ENCODE peak calls at places on chromosome 1, in ten cellular contexts. G, D, I, B, F, M, P, H, Q and C are unnamed samples.

GRCh38 chr1:6178751-6179563 is 1.2 kb downstream of the CHD5 start:
- DNase-seq in G (no peak), D (no peak), I (no peak), B (peak), F (no peak), M (no peak), P (no peak), H (no peak), Q (no peak), C (no peak)

GRCh38 chr1:226814751-226815496 is 55.5 kb upstream of the PSEN2 start:
- DNase-seq in G (peak), D (peak), I (no peak), B (no peak), F (peak), M (peak), P (peak), H (peak), Q (peak), C (peak)

GRCh38 chr1:204294371-204294770 is 65.4 kb downstream of the PLEKHA6 start:
- DNase-seq in G (peak), D (peak), I (no peak), B (no peak), F (peak), M (no peak), P (no peak), H (no peak), Q (no peak), C (peak)

GRCh38 chr1:155192346-155193274 is 15.1 kb downstream of the THBS3 start:
- DNase-seq in G (no peak), D (no peak), I (no peak), B (peak), F (no peak), M (peak), P (no peak), H (peak), Q (no peak), C (no peak)

GRCh38 chr1:11355594-11356467 is 82.8 kb downstream of the UBIAD1 start:
- DNase-seq in G (no peak), D (no peak), I (no peak), B (peak), F (no peak), M (no peak), P (no peak), H (no peak), Q (peak), C (no peak)

GRCh38 chr1:171251042-171251740 is 2.9 kb downstream of the FMO1 start:
- DNase-seq in G (no peak), D (no peak), I (no peak), B (no peak), F (peak), M (peak), P (peak), H (peak), Q (no peak), C (peak)

GRCh38 chr1:233993651-233994050 is 89.2 kb downstream of the SLC35F3 start:
- DNase-seq in G (no peak), D (no peak), I (no peak), B (no peak), F (no peak), M (no peak), P (no peak), H (no peak), Q (no peak), C (peak)

GRCh38 chr1:43284065-43284464 is 1.3 kb downstream of the C1orf210 start:
- DNase-seq in G (no peak), D (no peak), I (no peak), B (no peak), F (no peak), M (no peak), P (peak), H (no peak), Q (peak), C (no peak)

GRCh38 chr1:151393583-151393982 is 5.8 kb upstream of the PSMB4 start:
- DNase-seq in G (no peak), D (no peak), I (no peak), B (no peak), F (no peak), M (no peak), P (no peak), H (no peak), Q (no peak), C (no peak)

GRCh38 chr1:155052412-155053400 is 1.6 kb downstream of the ADAM15 start:
- DNase-seq in G (peak), D (peak), I (peak), B (peak), F (no peak), M (no peak), P (no peak), H (peak), Q (no peak), C (peak)

GRCh38 chr1:66927528-66927927 is 2.7 kb downstream of the MIER1 start:
- DNase-seq in G (no peak), D (no peak), I (no peak), B (no peak), F (no peak), M (no peak), P (no peak), H (no peak), Q (no peak), C (no peak)

GRCh38 chr1:180264595-180264994 is 34.5 kb downstream of the LHX4 start:
- DNase-seq in G (no peak), D (no peak), I (no peak), B (no peak), F (no peak), M (no peak), P (peak), H (no peak), Q (no peak), C (no peak)

GRCh38 chr1:196577386-196577785 is 30.9 kb downstream of the KCNT2 start:
- DNase-seq in G (no peak), D (no peak), I (no peak), B (no peak), F (no peak), M (no peak), P (no peak), H (no peak), Q (no peak), C (no peak)

GRCh38 chr1:41504126-41505035 is 19.9 kb upstream of the EDN2 start:
- DNase-seq in G (no peak), D (no peak), I (no peak), B (no peak), F (peak), M (peak), P (no peak), H (no peak), Q (no peak), C (peak)

GRCh38 chr1:70487910-70488665 is 77.0 kb downstream of the CTH start:
- DNase-seq in G (no peak), D (no peak), I (no peak), B (peak), F (peak), M (no peak), P (no peak), H (peak), Q (no peak), C (peak)

GRCh38 chr1:91166106-91166712 is 144.4 kb upstream of the ZNF644 start:
- DNase-seq in G (peak), D (peak), I (no peak), B (peak), F (peak), M (no peak), P (no peak), H (peak), Q (peak), C (peak)

GRCh38 chr1:212286437-212287131 is 1.4 kb downstream of the PPP2R5A start:
- DNase-seq in G (no peak), D (no peak), I (no peak), B (no peak), F (peak), M (no peak), P (no peak), H (peak), Q (no peak), C (peak)

GRCh38 chr1:117636637-117637425 is 31.0 kb downstream of the TENT5C start:
- DNase-seq in G (no peak), D (no peak), I (no peak), B (no peak), F (no peak), M (no peak), P (peak), H (no peak), Q (no peak), C (no peak)

GRCh38 chr1:155000475-155000724 is 2.2 kb upstream of the ZBTB7B start:
- DNase-seq in G (no peak), D (peak), I (no peak), B (no peak), F (no peak), M (no peak), P (peak), H (peak), Q (no peak), C (no peak)

GRCh38 chr1:225629483-225629882 is 23.4 kb downstream of the ENAH start:
- DNase-seq in G (no peak), D (no peak), I (no peak), B (no peak), F (no peak), M (no peak), P (no peak), H (no peak), Q (no peak), C (no peak)

GRCh38 chr1:58919986-58920376 is 136.1 kb upstream of the JUN start:
- DNase-seq in G (no peak), D (no peak), I (no peak), B (no peak), F (no peak), M (no peak), P (no peak), H (no peak), Q (no peak), C (no peak)

GRCh38 chr1:230661976-230662375 is 19.7 kb downstream of the COG2 start:
- DNase-seq in G (no peak), D (no peak), I (no peak), B (no peak), F (no peak), M (no peak), P (no peak), H (no peak), Q (no peak), C (no peak)

GRCh38 chr1:40204855-40205254 is 42.9 kb upstream of the TMCO2 start:
- DNase-seq in G (no peak), D (no peak), I (no peak), B (no peak), F (no peak), M (no peak), P (no peak), H (no peak), Q (no peak), C (no peak)

GRCh38 chr1:211537253-211537652 is 41.7 kb downstream of the SLC30A1 start:
- DNase-seq in G (no peak), D (no peak), I (peak), B (no peak), F (no peak), M (no peak), P (no peak), H (no peak), Q (no peak), C (no peak)

GRCh38 chr1:176466514-176466913 is 3.5 kb downstream of the PAPPA2 start:
- DNase-seq in G (no peak), D (peak), I (no peak), B (peak), F (no peak), M (no peak), P (no peak), H (no peak), Q (no peak), C (peak)

GRCh38 chr1:117654485-117655219 is 48.8 kb downstream of the TENT5C start:
- DNase-seq in G (no peak), D (no peak), I (no peak), B (no peak), F (no peak), M (no peak), P (no peak), H (no peak), Q (no peak), C (no peak)

GRCh38 chr1:94543003-94543402 is 1.4 kb upstream of the F3 start:
- DNase-seq in G (no peak), D (no peak), I (no peak), B (no peak), F (peak), M (no peak), P (no peak), H (no peak), Q (no peak), C (no peak)

GRCh38 chr1:205354259-205354904 is 2.3 kb downstream of the KLHDC8A start:
- DNase-seq in G (no peak), D (peak), I (no peak), B (peak), F (peak), M (no peak), P (no peak), H (peak), Q (no peak), C (peak)

GRCh38 chr1:22142315-22143064 is 407 bp downstream of the WNT4 start:
- DNase-seq in G (peak), D (peak), I (no peak), B (peak), F (no peak), M (no peak), P (no peak), H (peak), Q (no peak), C (peak)

GRCh38 chr1:92399076-92399475 is 87.6 kb downstream of the GFI1 start:
- DNase-seq in G (no peak), D (no peak), I (no peak), B (no peak), F (no peak), M (no peak), P (no peak), H (no peak), Q (no peak), C (no peak)

GRCh38 chr1:32717503-32717902 is 14.9 kb upstream of the SYNC start:
- DNase-seq in G (no peak), D (no peak), I (no peak), B (no peak), F (no peak), M (no peak), P (no peak), H (no peak), Q (no peak), C (no peak)
- H3K27ac ChIP-seq in G (no peak), D (peak), I (no peak), B (no peak), F (no peak), M (no peak), P (no peak), H (no peak), Q (no peak), C (peak)

GRCh38 chr1:32223683-32224082 is 1.5 kb downstream of the EIF3I start:
- DNase-seq in G (no peak), D (no peak), I (no peak), B (no peak), F (no peak), M (no peak), P (no peak), H (no peak), Q (no peak), C (no peak)
- TF ChIP-seq CTCF in G (no peak), D (no peak), I (no peak), B (no peak), F (no peak), M (no peak), P (no peak), H (no peak), Q (no peak), C (no peak)

GRCh38 chr1:232501174-232501573 is 128.8 kb downstream of the SIPA1L2 start:
- DNase-seq in G (no peak), D (no peak), I (no peak), B (no peak), F (no peak), M (no peak), P (no peak), H (no peak), Q (no peak), C (no peak)
- H3K27ac ChIP-seq in G (no peak), D (no peak), I (no peak), B (no peak), F (no peak), M (no peak), P (no peak), H (no peak), Q (no peak), C (no peak)

GRCh38 chr1:165827199-165828102 is at the start of gene UCK2:
- DNase-seq in G (peak), D (peak), I (peak), B (peak), F (peak), M (peak), P (peak), H (peak), Q (peak), C (peak)
- TF ChIP-seq CTCF in G (peak), D (peak), I (peak), B (no peak), F (no peak), M (no peak), P (no peak), H (no peak), Q (no peak), C (peak)

DNA sequence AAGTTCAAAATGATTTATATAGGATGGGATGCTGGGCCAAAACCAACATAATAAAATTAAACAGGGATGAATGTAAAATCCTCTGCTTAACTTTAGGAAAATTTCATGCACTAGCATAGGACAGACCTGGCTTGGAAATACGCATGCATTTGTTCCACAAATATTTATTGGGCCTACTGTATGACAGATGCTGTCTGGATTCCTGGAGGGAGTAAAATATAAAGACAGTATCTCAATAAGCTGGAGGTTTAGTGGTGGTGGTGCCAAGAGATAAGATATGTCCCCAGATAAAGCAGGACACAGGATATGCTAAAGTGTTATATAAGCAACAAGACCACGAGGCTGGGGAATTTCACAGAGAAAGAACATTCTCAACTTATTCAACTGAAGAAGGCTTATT is 15.1 kb downstream of the RCSD1 start:
- DNase-seq in G (no peak), D (no peak), I (no peak), B (no peak), F (no peak), M (no peak), P (no peak), H (no peak), Q (no peak), C (no peak)
- H3K27ac ChIP-seq in G (no peak), D (no peak), I (no peak), B (no peak), F (no peak), M (no peak), P (peak), H (no peak), Q (no peak), C (no peak)

GRCh38 chr1:116231752-116232151 is 120.6 kb downstream of the MAB21L3 start:
- DNase-seq in G (no peak), D (no peak), I (no peak), B (no peak), F (no peak), M (no peak), P (no peak), H (no peak), Q (no peak), C (no peak)

GRCh38 chr1:116228501-116228900 is 117.3 kb downstream of the MAB21L3 start:
- DNase-seq in G (no peak), D (no peak), I (no peak), B (no peak), F (no peak), M (no peak), P (no peak), H (no peak), Q (no peak), C (no peak)

GRCh38 chr1:116230712-116231111 is 119.5 kb downstream of the MAB21L3 start:
- DNase-seq in G (no peak), D (no peak), I (no peak), B (no peak), F (no peak), M (no peak), P (no peak), H (no peak), Q (no peak), C (no peak)

GRCh38 chr1:116232989-116233514 is 121.9 kb downstream of the MAB21L3 start:
- DNase-seq in G (no peak), D (no peak), I (no peak), B (no peak), F (no peak), M (no peak), P (no peak), H (no peak), Q (no peak), C (no peak)
- TF ChIP-seq CTCF in G (no peak), D (no peak), I (peak), B (no peak), F (no peak), M (no peak), P (no peak), H (no peak), Q (no peak), C (no peak)

DNA sequence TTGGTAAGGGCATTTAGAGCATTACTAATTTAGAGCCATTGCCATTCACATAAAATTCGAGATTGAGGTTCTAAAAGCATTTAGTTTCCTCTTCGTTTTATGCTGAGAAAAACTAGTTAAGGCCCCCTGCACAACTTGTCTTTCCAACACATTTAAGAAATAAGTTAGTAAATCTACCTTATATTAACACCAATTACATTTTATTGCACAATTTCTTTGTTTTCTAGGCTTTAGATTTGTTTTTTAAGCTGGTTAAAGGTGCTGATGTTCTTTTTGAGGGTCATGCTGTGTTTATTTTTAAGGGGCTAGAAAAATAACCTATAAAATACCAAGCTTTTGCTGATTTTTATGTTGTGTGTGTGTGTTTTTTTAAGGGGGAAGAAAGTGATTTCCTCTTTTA is 1.2 kb downstream of the CEPT1 start:
- DNase-seq in G (no peak), D (no peak), I (no peak), B (no peak), F (no peak), M (no peak), P (no peak), H (no peak), Q (no peak), C (no peak)
- H3K27ac ChIP-seq in G (no peak), D (no peak), I (no peak), B (peak), F (no peak), M (peak), P (peak), H (no peak), Q (peak), C (no peak)

GRCh38 chr1:166839600-166840308 is 479 bp downstream of the POGK start:
- DNase-seq in G (peak), D (peak), I (peak), B (peak), F (peak), M (peak), P (peak), H (peak), Q (peak), C (peak)
- TF ChIP-seq CTCF in G (peak), D (peak), I (no peak), B (peak), F (peak), M (no peak), P (no peak), H (no peak), Q (no peak), C (peak)

GRCh38 chr1:38106726-38107125 is 60.1 kb upstream of the POU3F1 start:
- DNase-seq in G (no peak), D (no peak), I (no peak), B (no peak), F (no peak), M (no peak), P (no peak), H (no peak), Q (no peak), C (no peak)
- H3K27ac ChIP-seq in G (no peak), D (no peak), I (no peak), B (no peak), F (no peak), M (no peak), P (no peak), H (no peak), Q (no peak), C (no peak)